ENCODE peak calls at places on chromosomes 12 and 14, in five cellular contexts. F is posterior cingulate gyrus; Q is progenitor cell of endocrine pancreas; W is NCI-H2081; U is activated CD4-positive, alpha-beta T cell treated with anti-CD3 and anti-CD28 coated beads, Interleukin-2, amount 10 ng/mL, durations not matched to agents 7 days and 5 days. G is an unnamed sample.

GRCh38 chr14:49895480-49895879 is 2.6 kb downstream of the ARF6 start:
- DNase-seq in Q (no peak), F (no peak), W (no peak), U (no peak), G (no peak)

GRCh38 chr12:85130631-85131030 is 94.5 kb downstream of the LRRIQ1 start:
- DNase-seq in W (no peak), F (no peak), Q (no peak), U (no peak), G (no peak)

GRCh38 chr12:47111392-47111778 is 31.6 kb upstream of the AMIGO2 start:
- DNase-seq in U (no peak), W (no peak), F (no peak), Q (no peak), G (no peak)

GRCh38 chr12:3315201-3315661 is 175.8 kb upstream of the PRMT8 start:
- DNase-seq in W (peak; percentile 95), F (no peak), U (no peak), Q (no peak), G (no peak)

GRCh38 chr12:68259318-68259940 is 6.0 kb upstream of the IL22 start:
- DNase-seq in F (no peak), Q (no peak), U (no peak), W (no peak), G (no peak)

GRCh38 chr12:49947593-49948226 is 2.8 kb upstream of the AQP2 start:
- DNase-seq in U (no peak), Q (no peak), W (no peak), F (no peak), G (no peak)

GRCh38 chr14:33039321-33039720 is 100.6 kb downstream of the NPAS3 start:
- DNase-seq in F (no peak), Q (peak; percentile 11), W (no peak), U (no peak), G (no peak)

GRCh38 chr14:105075364-105076295 is 10.4 kb upstream of the GPR132 start:
- DNase-seq in F (no peak), U (peak; percentile 33), W (peak; percentile 19), Q (no peak), G (peak; percentile 38)

GRCh38 chr12:128571906-128572305 is 251.9 kb downstream of the SLC15A4 start:
- DNase-seq in Q (no peak), U (no peak), F (no peak), W (no peak), G (no peak)

GRCh38 chr12:62138527-62138926 is 121.7 kb upstream of the USP15 start:
- DNase-seq in U (no peak), W (no peak), F (no peak), Q (no peak), G (no peak)

GRCh38 chr14:96126783-96127271 is 77.8 kb upstream of the BDKRB2 start:
- DNase-seq in U (no peak), Q (no peak), W (no peak), F (no peak), G (peak; percentile 16)

GRCh38 chr12:42130670-42131402 is 13.8 kb downstream of the GXYLT1 start:
- DNase-seq in F (no peak), W (no peak), U (no peak), Q (no peak), G (no peak)

GRCh38 chr12:76591461-76591860 is 31.9 kb upstream of the OSBPL8 start:
- DNase-seq in Q (no peak), W (no peak), F (no peak), U (no peak), G (no peak)

GRCh38 chr14:49986344-49987014 is 93.6 kb downstream of the ARF6 start:
- DNase-seq in Q (no peak), W (no peak), U (no peak), F (no peak), G (no peak)

GRCh38 chr12:18165422-18165871 is 75.5 kb upstream of the RERGL start:
- DNase-seq in F (no peak), Q (no peak), W (no peak), U (peak; percentile 10), G (no peak)

GRCh38 chr12:114476159-114476558 is 70.2 kb upstream of the TBX5 start:
- DNase-seq in Q (no peak), U (no peak), W (no peak), F (no peak), G (no peak)

GRCh38 chr14:22556021-22556989 is 32.7 kb downstream of the DAD1 start:
- DNase-seq in U (peak; percentile 100), F (no peak), W (no peak), Q (no peak), G (no peak)

GRCh38 chr12:857611-858010 is 91.9 kb downstream of the RAD52 start:
- DNase-seq in F (peak; percentile 28), U (no peak), Q (no peak), W (no peak), G (no peak)

GRCh38 chr14:105528197-105528858 is 1.9 kb downstream of the TMEM121 start:
- DNase-seq in U (peak; percentile 81), F (peak; percentile 80), Q (peak; percentile 66), W (peak; percentile 74), G (peak; percentile 72)

GRCh38 chr12:88272456-88272855 is 130.3 kb downstream of the TMTC3 start:
- DNase-seq in W (no peak), U (no peak), Q (no peak), F (no peak), G (no peak)

GRCh38 chr12:56593909-56594621 is 36.1 kb downstream of the BAZ2A start:
- DNase-seq in F (peak; percentile 46), U (peak; percentile 70), W (peak; percentile 56), Q (peak; percentile 45), G (peak; percentile 68)

GRCh38 chr14:55514819-55515470 is 65.1 kb upstream of the KTN1 start:
- DNase-seq in Q (no peak), F (no peak), U (no peak), W (no peak), G (no peak)

GRCh38 chr14:31825459-31825858 is 251.6 kb upstream of the ARHGAP5 start:
- DNase-seq in F (no peak), W (no peak), U (no peak), Q (no peak), G (no peak)

GRCh38 chr12:22173154-22173553 is 127.1 kb downstream of the CMAS start:
- DNase-seq in U (no peak), F (no peak), Q (no peak), W (no peak), G (no peak)

GRCh38 chr14:64954491-64955240 is 12.1 kb upstream of the GPX2 start:
- DNase-seq in F (no peak), W (no peak), Q (no peak), U (no peak), G (no peak)

G was measured in mesothelial cell of epicardium.